ENCODE peak calls at places on chromosomes 6 and 20, in six cellular contexts. N is neuronal stem cell, C is H9, V is PC-9, R is H1, L is neural progenitor cell. W is an unnamed sample. For H3K9me3, the result is how much of the 10 kb centered on the place peaks cover.

GRCh38 chr6:44000164-44000842 is 126.9 kb downstream of the MRPL14 start:
- DNase-seq in N (no peak), C (peak), V (peak), R (no peak), L (no peak), W (peak)

GRCh38 chr20:37943033-37943432 is 40.1 kb downstream of the VSTM2L start:
- DNase-seq in N (no peak), C (peak), V (no peak), R (peak), L (no peak), W (no peak)

GRCh38 chr6:161403717-161404116 is 129.9 kb upstream of the AGPAT4 start:
- DNase-seq in N (no peak), C (no peak), V (no peak), R (no peak), L (no peak), W (no peak)

GRCh38 chr6:38955876-38956275 is 92.7 kb upstream of the GLP1R start:
- DNase-seq in N (no peak), C (no peak), V (no peak), R (no peak), L (no peak), W (no peak)

GRCh38 chr6:41894366-41895299 is 542 bp downstream of the USP49 start:
- DNase-seq in N (no peak), C (peak), V (peak), R (no peak), L (peak), W (no peak)

GRCh38 chr6:71077655-71078054 is 120.8 kb upstream of the B3GAT2 start:
- DNase-seq in N (no peak), C (no peak), V (no peak), R (no peak), L (no peak), W (no peak)

GRCh38 chr20:25040438-25040831 is 17.5 kb downstream of the ACSS1 start:
- DNase-seq in N (no peak), C (no peak), V (peak), R (no peak), L (no peak), W (no peak)

GRCh38 chr6:170297577-170298330 is 6.9 kb upstream of the DLL1 start:
- DNase-seq in N (peak), C (no peak), V (no peak), R (no peak), L (peak), W (no peak)

GRCh38 chr6:154218336-154218735 is 138.3 kb downstream of the IPCEF1 start:
- DNase-seq in N (no peak), C (no peak), V (no peak), R (no peak), L (no peak), W (no peak)

GRCh38 chr6:20953019-20953418 is 418.8 kb downstream of the CDKAL1 start:
- DNase-seq in N (no peak), C (no peak), V (no peak), R (no peak), L (peak), W (no peak)

GRCh38 chr6:31178143-31179041 is 7.9 kb upstream of the POU5F1 start:
- DNase-seq in N (no peak), C (no peak), V (no peak), R (no peak), L (no peak), W (no peak)

GRCh38 chr6:137000825-137001224 is 43.9 kb downstream of the IL20RA start:
- DNase-seq in N (no peak), C (no peak), V (no peak), R (no peak), L (no peak), W (no peak)

GRCh38 chr6:137002505-137002904 is 42.3 kb downstream of the IL20RA start:
- DNase-seq in N (no peak), C (no peak), V (peak), R (no peak), L (no peak), W (no peak)

GRCh38 chr6:137005073-137005472 is 39.7 kb downstream of the IL20RA start:
- DNase-seq in N (no peak), C (no peak), V (no peak), R (no peak), L (no peak), W (no peak)

GRCh38 chr6:137001287-137001976 is 43.3 kb downstream of the IL20RA start:
- DNase-seq in N (no peak), C (peak), V (peak), R (peak), L (peak), W (no peak)

GRCh38 chr6:137001977-137002302 is 42.8 kb downstream of the IL20RA start:
- DNase-seq in N (no peak), C (no peak), V (no peak), R (no peak), L (no peak), W (no peak)
- H3K4me2 ChIP-seq in N (no peak), C (peak), V (peak), R (peak), L (peak), W (no peak)

DNA sequence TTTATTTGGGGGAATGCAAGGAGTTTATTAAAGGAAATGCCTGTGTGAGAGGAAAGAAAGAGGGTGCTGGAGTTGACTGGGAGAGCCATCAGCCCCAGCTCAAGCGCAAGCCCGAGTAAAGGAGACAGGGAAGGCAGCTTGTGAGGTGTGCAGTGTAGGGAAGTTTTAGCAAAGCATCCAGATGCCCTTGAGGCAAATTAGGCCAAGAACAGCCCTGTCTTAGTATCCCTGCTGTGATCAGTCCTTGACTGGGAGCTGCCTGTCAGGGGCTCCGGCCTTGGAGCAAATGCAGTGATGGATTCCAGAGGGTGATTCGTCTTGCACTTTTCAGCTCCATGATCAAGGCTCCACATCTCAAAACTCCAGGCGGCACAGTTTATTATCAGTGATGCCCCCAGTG is 561.7 kb downstream of the KIF16B start:
- DNase-seq in N (no peak), C (no peak), V (no peak), R (no peak), L (no peak), W (no peak)
- H3K9me3 ChIP-seq in N (under half), C (under half), V (under half), R (under half), L (under half), W (under half)

GRCh38 chr20:30815577-30816181 is 441.8 kb upstream of the DEFB115 start:
- DNase-seq in N (no peak), C (peak), V (no peak), R (no peak), L (no peak), W (no peak)

GRCh38 chr20:30812739-30813411 is 444.6 kb upstream of the DEFB115 start:
- DNase-seq in N (no peak), C (no peak), V (no peak), R (no peak), L (no peak), W (no peak)

GRCh38 chr20:30811896-30812671 is 445.4 kb upstream of the DEFB115 start:
- DNase-seq in N (peak), C (peak), V (no peak), R (peak), L (peak), W (peak)

GRCh38 chr20:30816182-30816645 is 441.2 kb upstream of the DEFB115 start:
- DNase-seq in N (no peak), C (peak), V (no peak), R (no peak), L (no peak), W (no peak)
- H3K4me2 ChIP-seq in N (no peak), C (no peak), V (no peak), R (no peak), L (no peak), W (no peak)

DNA sequence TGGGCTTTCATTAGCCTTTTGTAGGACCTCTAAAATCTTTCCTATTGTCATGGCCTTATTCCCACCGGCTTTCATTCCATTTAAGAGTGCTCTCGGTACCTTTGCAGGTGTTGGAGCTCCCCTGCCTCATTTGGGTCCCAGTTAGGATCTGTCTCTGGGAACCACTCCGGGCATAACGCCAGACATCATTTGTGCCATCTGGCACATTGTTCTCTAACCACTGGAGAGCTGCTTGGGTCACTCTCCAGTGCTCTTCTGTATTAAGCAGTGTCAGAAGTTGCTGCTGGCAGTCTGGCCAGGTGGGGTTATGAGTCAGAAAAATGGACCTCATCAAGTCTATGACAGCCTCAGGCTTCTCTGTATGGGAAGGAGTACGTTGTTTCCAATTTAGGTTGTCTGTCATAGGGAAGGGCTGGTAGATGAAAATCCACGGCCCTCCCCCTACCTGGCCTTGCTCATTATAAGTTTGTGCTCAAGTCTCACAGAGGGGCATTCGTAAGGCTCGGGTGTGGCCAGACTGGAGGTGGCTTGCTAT is 62.9 kb upstream of the MOCS1 start:
- DNase-seq in N (no peak), C (no peak), V (no peak), R (no peak), L (no peak), W (no peak)
- H3K9me3 ChIP-seq in N (under half), C (under half), V (under half), R (under half), L (under half), W (under half)

GRCh38 chr6:105045546-105045945 is 88.6 kb downstream of the LIN28B start:
- DNase-seq in N (no peak), C (no peak), V (no peak), R (no peak), L (no peak), W (no peak)
- H3K4me2 ChIP-seq in N (no peak), C (no peak), V (no peak), R (no peak), L (no peak), W (no peak)

W was measured in OCI-LY7.